ENCODE peak calls at places on chromosomes 6 and 20, in nine cellular contexts. R is H7, B is BJ, O is heart left ventricle, X is ascending aorta, U is body of pancreas, K is tibial nerve, L is aorta, G is SJSA1. V is an unnamed sample. For H3K36me3 and H3K27me3, the result is how much of the 10 kb centered on the place peaks cover.

GRCh38 chr20:57661201-57662027 is 41.2 kb upstream of the ZBP1 start:
- DNase-seq in U (no peak), R (peak), X (peak), L (peak), K (peak), O (peak), G (no peak), B (no peak), V (no peak)

GRCh38 chr6:66964216-66964615 is 1257.2 kb upstream of the EYS start:
- DNase-seq in K (no peak), L (no peak), U (no peak), R (no peak), O (no peak), B (no peak), X (no peak), G (no peak), V (no peak)

GRCh38 chr6:16523550-16524379 is 237.5 kb downstream of the ATXN1 start:
- DNase-seq in R (no peak), U (no peak), G (peak), K (no peak), B (peak), X (no peak), O (peak), L (no peak), V (peak)

GRCh38 chr20:25046181-25046641 is 11.7 kb downstream of the ACSS1 start:
- DNase-seq in X (peak), L (peak), G (no peak), U (peak), B (no peak), K (no peak), R (no peak), O (peak), V (no peak)

GRCh38 chr20:10217517-10218410 is 866 bp upstream of the SNAP25 start:
- DNase-seq in X (peak), O (no peak), L (peak), B (peak), K (no peak), G (peak), U (peak), R (peak), V (peak)

GRCh38 chr6:142416179-142416578 is 114.4 kb downstream of the ADGRG6 start:
- DNase-seq in R (no peak), K (no peak), U (peak), O (no peak), L (no peak), G (peak), X (no peak), B (peak), V (peak)

GRCh38 chr6:122372647-122373046 is 26.8 kb upstream of the HSF2 start:
- DNase-seq in O (no peak), R (no peak), X (no peak), U (no peak), G (no peak), B (no peak), K (no peak), L (no peak), V (peak)

GRCh38 chr6:168885196-168885595 is 368.4 kb downstream of the THBS2 start:
- DNase-seq in L (no peak), O (no peak), G (no peak), R (peak), K (no peak), U (no peak), X (no peak), B (no peak), V (no peak)

GRCh38 chr20:43189614-43190331 is at the start of gene PTPRT:
- DNase-seq in X (no peak), U (no peak), B (no peak), L (no peak), K (no peak), G (no peak), O (no peak), R (peak), V (no peak)

GRCh38 chr20:1062334-1063015 is 55.9 kb upstream of the PSMF1 start:
- DNase-seq in X (peak), R (no peak), B (no peak), O (no peak), U (no peak), K (no peak), G (no peak), L (no peak), V (no peak)

GRCh38 chr20:13996265-13996664 is 949 bp downstream of the MACROD2 start:
- DNase-seq in R (no peak), G (no peak), O (no peak), L (no peak), K (no peak), B (no peak), X (no peak), U (no peak), V (peak)

GRCh38 chr20:34095825-34096224 is 16.2 kb downstream of the EIF2S2 start:
- DNase-seq in L (no peak), B (no peak), K (no peak), X (no peak), U (no peak), R (no peak), O (no peak), G (no peak), V (no peak)

GRCh38 chr20:52104546-52105044 is 87.0 kb downstream of the ZFP64 start:
- DNase-seq in X (no peak), R (peak), G (no peak), K (no peak), O (no peak), U (no peak), B (no peak), L (no peak), V (peak)

GRCh38 chr6:148175511-148176188 is 167.0 kb upstream of the SASH1 start:
- DNase-seq in K (no peak), G (no peak), U (no peak), O (no peak), L (no peak), B (no peak), R (no peak), X (no peak), V (no peak)

GRCh38 chr20:35885212-35885611 is 69.1 kb downstream of the SCAND1 start:
- DNase-seq in B (no peak), L (no peak), O (no peak), U (no peak), G (no peak), X (no peak), R (no peak), K (no peak), V (no peak)

GRCh38 chr6:149852180-149852579 is 12.0 kb downstream of the LRP11 start:
- DNase-seq in L (no peak), R (no peak), K (no peak), B (no peak), U (no peak), O (no peak), G (peak), X (no peak), V (peak)

GRCh38 chr6:28425942-28426541 is 17.2 kb downstream of the ZSCAN23 start:
- DNase-seq in R (no peak), U (no peak), B (no peak), O (no peak), X (no peak), K (no peak), L (no peak), G (no peak), V (no peak)

GRCh38 chr6:55445648-55446204 is 118.5 kb downstream of the GFRAL start:
- DNase-seq in U (no peak), G (no peak), X (no peak), R (peak), L (no peak), B (no peak), K (no peak), O (no peak), V (peak)

GRCh38 chr20:63288581-63289251 is 4.3 kb upstream of the COL20A1 start:
- DNase-seq in G (no peak), R (no peak), U (peak), O (peak), K (no peak), X (no peak), B (no peak), L (no peak), V (no peak)
- H3K36me3 ChIP-seq in G (half or more), R (under half), U (under half), O (under half), K (half or more), X (half or more), B (under half), L (under half), V (under half)

GRCh38 chr6:108655840-108656650 is 95.3 kb downstream of the FOXO3 start:
- DNase-seq in L (no peak), R (no peak), U (peak), B (peak), K (no peak), O (no peak), X (no peak), G (no peak), V (peak)
- H3K4me3 ChIP-seq in L (peak), R (no peak), U (no peak), B (peak), K (no peak), O (no peak), X (peak), G (no peak), V (peak)

GRCh38 chr20:22523499-22524392 is 60.6 kb downstream of the FOXA2 start:
- DNase-seq in X (no peak), L (no peak), O (no peak), G (no peak), R (no peak), K (no peak), U (peak), B (no peak), V (no peak)
- H3K27me3 ChIP-seq in X (under half), L (under half), O (under half), G (under half), R (under half), K (under half), U (under half), B (under half), V (under half)

GRCh38 chr20:37808752-37809070 is 94.2 kb upstream of the VSTM2L start:
- DNase-seq in G (no peak), B (no peak), O (no peak), U (no peak), X (no peak), R (no peak), K (no peak), L (no peak), V (no peak)
- H3K36me3 ChIP-seq in G (under half), B (under half), O (under half), U (under half), X (under half), R (under half), K (half or more), L (under half), V (under half)

GRCh38 chr6:17714879-17715860 is 8.4 kb upstream of the NUP153 start:
- DNase-seq in X (peak), B (peak), R (no peak), G (peak), U (peak), O (no peak), K (no peak), L (peak), V (peak)
- H3K4me3 ChIP-seq in X (no peak), B (no peak), R (no peak), G (no peak), U (no peak), O (no peak), K (no peak), L (no peak), V (peak)

GRCh38 chr20:61873651-61874420 is 191.8 kb downstream of the TAF4 start:
- DNase-seq in U (no peak), R (no peak), X (no peak), L (no peak), O (no peak), G (no peak), K (no peak), B (no peak), V (no peak)

GRCh38 chr20:61874421-61875068 is 191.1 kb downstream of the TAF4 start:
- DNase-seq in R (peak), O (peak), X (no peak), K (no peak), U (peak), G (no peak), B (no peak), L (no peak), V (no peak)

GRCh38 chr20:61871160-61871559 is 194.5 kb downstream of the TAF4 start:
- DNase-seq in B (no peak), X (no peak), K (no peak), G (no peak), L (no peak), O (no peak), R (no peak), U (no peak), V (no peak)

GRCh38 chr20:61871913-61872312 is 193.8 kb downstream of the TAF4 start:
- DNase-seq in O (no peak), K (no peak), L (no peak), R (no peak), G (no peak), B (no peak), X (no peak), U (no peak), V (no peak)

DNA sequence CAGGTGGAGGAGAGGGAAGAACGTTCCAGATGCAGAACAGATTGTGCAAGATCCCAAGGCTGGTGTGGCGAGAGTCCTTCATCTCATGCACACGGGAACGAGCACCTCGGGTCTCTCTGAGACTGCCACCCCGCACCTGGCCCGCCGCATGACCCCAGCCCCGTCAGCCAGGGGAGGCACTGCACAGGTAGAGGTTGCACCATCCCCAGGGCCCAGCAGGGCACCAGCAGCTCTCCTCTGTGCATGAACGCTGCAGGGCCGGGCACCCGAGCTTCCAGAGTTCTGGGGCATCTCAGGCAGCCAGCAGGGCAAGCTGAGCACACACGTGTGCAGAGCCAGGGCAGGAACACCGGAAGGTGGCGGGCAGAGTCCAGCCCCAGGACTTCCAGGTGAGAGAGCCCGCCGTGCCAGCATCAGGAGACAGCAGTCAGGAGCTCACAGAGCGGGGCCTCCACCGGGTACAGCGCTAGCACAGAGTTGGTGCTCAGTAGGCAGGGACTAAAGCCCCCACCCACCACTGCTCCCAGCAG is 193.2 kb downstream of the TAF4 start:
- DNase-seq in K (no peak), R (no peak), L (no peak), X (no peak), G (no peak), O (no peak), B (no peak), U (no peak), V (no peak)
- H3K27me3 ChIP-seq in K (under half), R (under half), L (under half), X (under half), G (under half), O (under half), B (under half), U (under half), V (under half)

DNA sequence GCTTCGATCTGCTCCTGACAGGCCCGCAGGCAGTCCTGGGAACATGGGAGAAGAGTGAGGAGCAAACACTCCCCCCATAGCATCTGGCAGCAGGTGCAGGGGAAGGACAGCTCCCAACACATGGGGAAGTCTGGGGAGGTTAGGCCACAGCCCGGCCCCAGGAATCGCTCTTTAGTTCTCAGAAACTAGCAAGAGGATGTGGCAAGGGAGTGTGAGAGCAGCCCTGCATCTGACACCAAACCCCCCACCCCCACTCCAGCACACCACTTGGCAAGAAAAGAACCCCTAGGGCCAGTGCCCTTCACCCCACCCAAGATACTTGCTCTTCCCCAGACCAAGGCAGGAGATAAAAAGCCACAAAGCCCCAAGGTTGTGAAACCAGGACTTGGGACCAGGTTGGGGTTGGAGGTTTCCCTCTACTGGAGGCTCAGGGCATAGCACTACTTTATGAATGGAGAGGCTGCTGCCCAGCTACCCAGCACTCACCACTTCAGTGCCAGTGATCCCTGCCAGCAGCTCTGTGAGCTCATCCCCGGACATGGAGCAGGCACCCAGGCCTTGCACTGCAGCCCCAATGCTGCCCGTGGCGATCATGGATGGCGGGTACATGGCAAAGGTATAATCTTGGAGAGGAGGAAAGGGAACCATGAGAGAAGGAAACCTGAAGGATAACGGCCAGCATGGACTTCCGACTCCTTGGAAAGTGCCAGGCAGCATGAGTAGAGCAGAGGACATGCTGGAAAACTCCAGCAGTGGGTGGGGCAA is 5.4 kb downstream of the CCND3 start:
- DNase-seq in L (peak), R (peak), O (peak), B (peak), G (peak), K (no peak), X (peak), U (peak), V (peak)
- H3K36me3 ChIP-seq in L (under half), R (under half), O (half or more), B (under half), G (half or more), K (half or more), X (half or more), U (under half), V (half or more)

DNA sequence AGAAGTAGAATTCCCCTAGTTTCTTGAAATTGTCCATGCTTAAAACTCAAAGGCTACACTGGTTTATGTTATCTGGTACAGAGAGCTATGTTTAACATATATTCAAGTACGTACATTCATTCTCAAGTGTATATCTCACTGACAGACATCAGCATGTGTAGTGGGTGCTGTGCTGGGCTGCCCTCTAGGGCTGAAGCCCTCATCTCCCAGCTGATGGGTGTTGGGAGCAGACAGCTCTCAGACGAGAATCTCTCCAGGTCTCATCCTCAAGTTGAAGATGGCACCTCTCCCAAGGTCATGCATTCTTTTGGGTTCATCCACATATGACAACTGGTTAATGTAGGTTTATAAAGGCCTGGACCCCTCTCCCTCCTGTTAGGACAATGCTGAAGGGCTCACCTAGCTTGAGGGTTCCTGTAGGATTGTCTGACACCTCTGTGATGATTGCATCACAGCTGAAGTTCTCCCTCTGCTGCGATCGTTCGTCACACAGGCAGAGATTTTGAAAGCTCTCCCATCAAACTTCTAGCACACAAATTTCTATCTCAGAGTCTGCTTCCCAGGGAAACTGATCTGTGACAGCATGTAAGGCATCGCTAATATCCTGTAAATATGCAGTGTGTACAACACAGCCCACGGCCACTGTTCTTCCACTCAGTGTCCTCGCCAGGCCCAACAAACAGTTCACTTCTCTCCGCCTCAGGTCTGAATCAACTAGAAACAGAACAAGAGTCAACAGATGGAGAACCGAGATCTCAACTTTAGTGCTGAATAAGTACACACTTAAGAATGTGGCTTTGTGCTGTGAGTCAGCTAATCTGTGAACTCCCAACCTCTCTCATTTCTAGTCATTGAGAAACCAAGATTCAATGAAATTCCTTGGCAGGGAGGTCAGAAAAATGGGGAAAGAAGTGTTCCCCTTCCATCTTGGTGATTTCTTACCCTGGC is 43.2 kb downstream of the PREP start:
- DNase-seq in X (no peak), O (no peak), R (no peak), G (peak), K (no peak), U (no peak), L (no peak), B (peak), V (peak)
- H3K4me3 ChIP-seq in X (no peak), O (no peak), R (no peak), G (no peak), K (no peak), U (no peak), L (no peak), B (no peak), V (no peak)